ENCODE peak calls at places on chromosomes 11 and 22, in ten cellular contexts. D, T, W, P, X, Z, R, M, N and U are unnamed samples.

GRCh38 chr11:64207247-64208085 is 945 bp downstream of the FERMT3 start:
- DNase-seq in M (no peak), R (no peak), D (no peak), X (no peak), P (peak; percentile 62), N (no peak), W (peak; percentile 57), Z (no peak), T (peak; percentile 92), U (peak; percentile 61)

GRCh38 chr11:43797337-43797736 is 83.3 kb upstream of the ALKBH3 start:
- DNase-seq in M (no peak), W (no peak), D (no peak), N (no peak), R (no peak), X (no peak), T (no peak), P (no peak), Z (no peak), U (no peak)

GRCh38 chr11:123195182-123196059 is at the start of gene CLMP:
- DNase-seq in Z (no peak), P (peak; percentile 52), W (peak; percentile 41), N (no peak), M (peak; percentile 24), X (peak; percentile 28), D (no peak), R (peak; percentile 79), T (peak; percentile 84), U (no peak)

GRCh38 chr11:113311536-113311935 is 2.8 kb upstream of the TTC12 start:
- DNase-seq in N (no peak), D (no peak), Z (no peak), W (no peak), M (no peak), X (no peak), T (no peak), P (no peak), R (no peak), U (no peak)

GRCh38 chr11:73262851-73263495 is 9.2 kb upstream of the P2RY6 start:
- DNase-seq in N (no peak), X (no peak), W (no peak), M (no peak), R (no peak), P (peak; percentile 45), T (no peak), D (no peak), Z (peak; percentile 45), U (no peak)

GRCh38 chr11:3345736-3346135 is 33.2 kb downstream of the ZNF195 start:
- DNase-seq in W (no peak), T (no peak), N (no peak), P (no peak), D (no peak), R (no peak), X (no peak), M (no peak), Z (no peak), U (no peak)

GRCh38 chr22:21590809-21591641 is 23.5 kb downstream of the UBE2L3 start:
- DNase-seq in R (no peak), W (no peak), X (no peak), D (no peak), N (no peak), Z (no peak), P (no peak), T (no peak), M (no peak), U (no peak)

GRCh38 chr22:43737150-43737828 is 74.8 kb downstream of the EFCAB6 start:
- DNase-seq in P (no peak), M (no peak), N (no peak), W (no peak), D (no peak), R (no peak), T (no peak), Z (no peak), X (no peak), U (no peak)

GRCh38 chr11:129864811-129865210 is 30.6 kb downstream of the NFRKB start:
- DNase-seq in T (no peak), W (no peak), P (no peak), N (no peak), Z (peak; percentile 55), D (no peak), M (no peak), R (no peak), X (no peak), U (no peak)

GRCh38 chr11:71381781-71382505 is 66.2 kb downstream of the DHCR7 start:
- DNase-seq in R (no peak), D (no peak), T (no peak), N (no peak), Z (no peak), P (no peak), M (no peak), W (no peak), X (no peak), U (no peak)

GRCh38 chr22:26321469-26321913 is 107.6 kb upstream of the ASPHD2 start:
- DNase-seq in W (no peak), N (no peak), R (no peak), X (no peak), T (no peak), D (no peak), P (no peak), M (peak; percentile 45), Z (no peak), U (no peak)

GRCh38 chr11:117822031-117822521 is 2.5 kb downstream of the FXYD2 start:
- DNase-seq in D (peak; percentile 61), T (peak; percentile 87), R (peak; percentile 72), N (no peak), Z (peak; percentile 31), W (no peak), M (peak; percentile 67), X (peak; percentile 56), P (peak; percentile 38), U (peak; percentile 50)

GRCh38 chr11:70532728-70533127 is 134.4 kb downstream of the CTTN start:
- DNase-seq in N (no peak), M (no peak), Z (no peak), D (no peak), R (no peak), W (no peak), P (no peak), T (no peak), X (peak; percentile 1), U (no peak)

GRCh38 chr22:43144949-43145348 is 1.8 kb upstream of the MCAT start:
- DNase-seq in W (no peak), R (no peak), D (no peak), Z (no peak), T (no peak), P (no peak), N (no peak), M (no peak), X (no peak), U (no peak)

GRCh38 chr11:12056112-12056511 is 47.7 kb upstream of the DKK3 start:
- DNase-seq in T (no peak), P (no peak), X (no peak), M (no peak), D (no peak), N (no peak), R (no peak), W (no peak), Z (no peak), U (no peak)
- TF ChIP-seq CTCF in T (no peak), P (no peak), X (no peak), M (no peak), D (no peak), N (no peak), R (no peak), W (no peak), Z (peak; percentile 13), U (no peak)

GRCh38 chr11:15629690-15630321 is 515.1 kb downstream of the INSC start:
- DNase-seq in N (no peak), Z (no peak), M (peak; percentile 55), W (peak; percentile 65), X (peak; percentile 56), R (peak; percentile 74), P (no peak), T (no peak), D (peak; percentile 64), U (no peak)
- TF ChIP-seq CTCF in N (no peak), Z (peak; percentile 43), M (no peak), W (peak; percentile 29), X (peak; percentile 41), R (peak; percentile 33), P (peak; percentile 20), T (peak; percentile 10), D (no peak), U (no peak)

DNA sequence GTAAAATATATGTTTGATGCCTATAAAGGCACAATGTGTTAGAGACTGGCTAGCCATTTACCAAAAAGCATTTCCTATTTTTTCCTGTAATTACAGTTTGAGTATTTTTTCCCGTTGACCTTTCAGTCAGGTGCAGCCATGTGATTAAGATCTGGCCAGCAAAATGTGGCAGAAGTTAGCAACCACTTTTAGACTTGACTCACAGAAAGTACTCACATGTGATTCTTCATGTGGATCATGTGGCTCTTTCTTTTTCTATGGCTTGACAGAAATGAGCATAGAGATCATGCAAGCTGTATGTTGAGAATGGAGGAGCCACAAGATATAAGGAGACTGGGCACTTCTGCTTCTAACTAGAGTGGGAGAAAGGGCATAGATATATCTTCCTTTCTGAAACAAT is 27.3 kb upstream of the RAB38 start:
- DNase-seq in N (no peak), D (no peak), M (no peak), T (no peak), W (no peak), Z (no peak), R (no peak), X (no peak), P (no peak), U (no peak)
- TF ChIP-seq CTCF in N (no peak), D (no peak), M (no peak), T (no peak), W (no peak), Z (no peak), R (no peak), X (no peak), P (no peak), U (no peak)

GRCh38 chr11:104332110-104332509 is 168.2 kb upstream of the PDGFD start:
- DNase-seq in D (no peak), P (no peak), R (peak; percentile 81), W (no peak), N (no peak), Z (no peak), T (no peak), X (peak; percentile 53), M (peak; percentile 21), U (no peak)

GRCh38 chr11:104329043-104329442 is 165.1 kb upstream of the PDGFD start:
- DNase-seq in W (no peak), N (no peak), R (no peak), D (no peak), M (no peak), P (no peak), Z (no peak), T (no peak), X (no peak), U (no peak)

GRCh38 chr11:104338186-104338585 is 174.2 kb upstream of the PDGFD start:
- DNase-seq in N (no peak), X (no peak), M (no peak), P (no peak), Z (no peak), W (no peak), R (no peak), T (no peak), D (no peak), U (no peak)

GRCh38 chr11:104337273-104337672 is 173.3 kb upstream of the PDGFD start:
- DNase-seq in W (no peak), Z (no peak), T (no peak), X (no peak), R (no peak), M (no peak), D (no peak), N (no peak), P (no peak), U (no peak)

DNA sequence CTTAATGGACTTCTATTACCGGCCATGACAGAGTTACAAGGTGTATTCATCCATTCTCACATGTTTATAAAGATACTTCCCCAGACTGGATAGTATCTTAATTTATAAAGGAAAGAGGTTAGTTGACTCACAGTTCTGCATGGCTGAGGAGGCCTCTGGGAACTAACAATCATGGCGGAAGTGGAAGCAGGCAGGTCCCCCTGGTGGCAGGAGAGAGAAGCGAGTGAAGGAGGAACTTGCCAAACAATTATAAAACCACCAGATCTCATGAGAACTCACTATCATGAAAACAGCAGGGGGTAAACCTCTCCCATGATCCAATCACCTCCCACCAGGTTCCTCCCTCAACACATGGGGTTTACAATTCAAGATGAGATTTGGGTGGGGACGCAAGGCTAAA is 170.0 kb upstream of the PDGFD start:
- DNase-seq in X (peak; percentile 12), R (peak; percentile 29), Z (no peak), M (no peak), N (no peak), W (no peak), T (no peak), D (no peak), P (no peak), U (no peak)
- TF ChIP-seq CTCF in X (peak; percentile 58), R (peak; percentile 49), Z (peak; percentile 43), M (no peak), N (no peak), W (no peak), T (no peak), D (no peak), P (peak; percentile 20), U (no peak)